ENCODE peak calls at places on chromosome 16, in ten cellular contexts. One of them, this sample, is unnamed.

GRCh38 chr16:87584271-87584670 is 18.0 kb upstream of the JPH3 start:
- DNase-seq in heart left ventricle: no peak
- DNase-seq in heart right ventricle: no peak
- DNase-seq in GM10248: no peak
- DNase-seq in cardiac fibroblast: peak
- DNase-seq in AG09319: no peak
- DNase-seq in omental fat pad: no peak
- DNase-seq in mammary epithelial cell: no peak
- DNase-seq in fibroblast of pulmonary artery: peak
- DNase-seq in uterus: no peak
- DNase-seq in this sample: no peak

GRCh38 chr16:23857256-23857891 is 21.6 kb downstream of the PRKCB start:
- DNase-seq in heart left ventricle: no peak
- DNase-seq in heart right ventricle: no peak
- DNase-seq in GM10248: no peak
- DNase-seq in cardiac fibroblast: no peak
- DNase-seq in AG09319: no peak
- DNase-seq in omental fat pad: no peak
- DNase-seq in mammary epithelial cell: no peak
- DNase-seq in fibroblast of pulmonary artery: no peak
- DNase-seq in uterus: no peak
- DNase-seq in this sample: no peak

GRCh38 chr16:72126429-72126765 is 32.8 kb downstream of the DHX38 start:
- DNase-seq in heart left ventricle: no peak
- DNase-seq in heart right ventricle: no peak
- DNase-seq in GM10248: no peak
- DNase-seq in cardiac fibroblast: peak
- DNase-seq in AG09319: no peak
- DNase-seq in omental fat pad: no peak
- DNase-seq in mammary epithelial cell: no peak
- DNase-seq in fibroblast of pulmonary artery: peak
- DNase-seq in uterus: no peak
- DNase-seq in this sample: no peak

GRCh38 chr16:81394966-81395655 is 49.5 kb upstream of the CMIP start:
- DNase-seq in heart left ventricle: peak
- DNase-seq in heart right ventricle: peak
- DNase-seq in GM10248: no peak
- DNase-seq in cardiac fibroblast: peak
- DNase-seq in AG09319: no peak
- DNase-seq in omental fat pad: no peak
- DNase-seq in mammary epithelial cell: no peak
- DNase-seq in fibroblast of pulmonary artery: peak
- DNase-seq in uterus: no peak
- DNase-seq in this sample: no peak

GRCh38 chr16:2429771-2430663 is 770 bp downstream of the CCNF start:
- DNase-seq in heart left ventricle: no peak
- DNase-seq in heart right ventricle: no peak
- DNase-seq in GM10248: peak
- DNase-seq in cardiac fibroblast: peak
- DNase-seq in AG09319: no peak
- DNase-seq in omental fat pad: no peak
- DNase-seq in mammary epithelial cell: peak
- DNase-seq in fibroblast of pulmonary artery: peak
- DNase-seq in uterus: no peak
- DNase-seq in this sample: peak

GRCh38 chr16:73048292-73049050 is 543 bp upstream of the ZFHX3 start:
- DNase-seq in heart left ventricle: peak
- DNase-seq in heart right ventricle: peak
- DNase-seq in GM10248: no peak
- DNase-seq in cardiac fibroblast: peak
- DNase-seq in AG09319: no peak
- DNase-seq in omental fat pad: no peak
- DNase-seq in mammary epithelial cell: no peak
- DNase-seq in fibroblast of pulmonary artery: peak
- DNase-seq in uterus: peak
- DNase-seq in this sample: no peak

GRCh38 chr16:67093098-67093732 is 16.5 kb upstream of the PHAF1 start:
- DNase-seq in heart left ventricle: no peak
- DNase-seq in heart right ventricle: no peak
- DNase-seq in GM10248: no peak
- DNase-seq in cardiac fibroblast: no peak
- DNase-seq in AG09319: no peak
- DNase-seq in omental fat pad: no peak
- DNase-seq in mammary epithelial cell: no peak
- DNase-seq in fibroblast of pulmonary artery: no peak
- DNase-seq in uterus: no peak
- DNase-seq in this sample: no peak

GRCh38 chr16:22694887-22695382 is 119.0 kb upstream of the HS3ST2 start:
- DNase-seq in heart left ventricle: no peak
- DNase-seq in heart right ventricle: peak
- DNase-seq in GM10248: no peak
- DNase-seq in cardiac fibroblast: peak
- DNase-seq in AG09319: peak
- DNase-seq in omental fat pad: no peak
- DNase-seq in mammary epithelial cell: peak
- DNase-seq in fibroblast of pulmonary artery: peak
- DNase-seq in uterus: peak
- DNase-seq in this sample: no peak

GRCh38 chr16:65336169-65336568 is 214.3 kb upstream of the CDH11 start:
- DNase-seq in heart left ventricle: no peak
- DNase-seq in heart right ventricle: no peak
- DNase-seq in GM10248: no peak
- DNase-seq in cardiac fibroblast: peak
- DNase-seq in AG09319: peak
- DNase-seq in omental fat pad: no peak
- DNase-seq in mammary epithelial cell: peak
- DNase-seq in fibroblast of pulmonary artery: peak
- DNase-seq in uterus: no peak
- DNase-seq in this sample: no peak

GRCh38 chr16:13168091-13168572 is 266.7 kb downstream of the SHISA9 start:
- DNase-seq in heart left ventricle: no peak
- DNase-seq in heart right ventricle: no peak
- DNase-seq in GM10248: no peak
- DNase-seq in cardiac fibroblast: no peak
- DNase-seq in AG09319: no peak
- DNase-seq in omental fat pad: no peak
- DNase-seq in mammary epithelial cell: peak
- DNase-seq in fibroblast of pulmonary artery: no peak
- DNase-seq in uterus: no peak
- DNase-seq in this sample: no peak

GRCh38 chr16:56673916-56674315 is 4.3 kb downstream of the MT1H start:
- DNase-seq in heart left ventricle: no peak
- DNase-seq in heart right ventricle: no peak
- DNase-seq in GM10248: no peak
- DNase-seq in cardiac fibroblast: peak
- DNase-seq in AG09319: no peak
- DNase-seq in omental fat pad: no peak
- DNase-seq in mammary epithelial cell: peak
- DNase-seq in fibroblast of pulmonary artery: peak
- DNase-seq in uterus: peak
- DNase-seq in this sample: peak

GRCh38 chr16:66289051-66289680 is 77.3 kb upstream of the CDH5 start:
- DNase-seq in heart left ventricle: no peak
- DNase-seq in heart right ventricle: no peak
- DNase-seq in GM10248: no peak
- DNase-seq in cardiac fibroblast: no peak
- DNase-seq in AG09319: no peak
- DNase-seq in omental fat pad: no peak
- DNase-seq in mammary epithelial cell: no peak
- DNase-seq in fibroblast of pulmonary artery: no peak
- DNase-seq in uterus: no peak
- DNase-seq in this sample: no peak

GRCh38 chr16:35689764-35690163 is 2230.4 kb downstream of the TP53TG3F start:
- DNase-seq in heart left ventricle: no peak
- DNase-seq in heart right ventricle: no peak
- DNase-seq in GM10248: no peak
- DNase-seq in cardiac fibroblast: no peak
- DNase-seq in AG09319: no peak
- DNase-seq in omental fat pad: no peak
- DNase-seq in mammary epithelial cell: no peak
- DNase-seq in fibroblast of pulmonary artery: no peak
- DNase-seq in uterus: no peak
- DNase-seq in this sample: no peak

GRCh38 chr16:69701866-69702265 is 24.5 kb downstream of the NQO1 start:
- DNase-seq in heart left ventricle: no peak
- DNase-seq in heart right ventricle: no peak
- DNase-seq in GM10248: no peak
- DNase-seq in cardiac fibroblast: no peak
- DNase-seq in AG09319: no peak
- DNase-seq in omental fat pad: no peak
- DNase-seq in mammary epithelial cell: no peak
- DNase-seq in fibroblast of pulmonary artery: no peak
- DNase-seq in uterus: no peak
- DNase-seq in this sample: no peak

GRCh38 chr16:22353188-22353919 is 21.1 kb downstream of the CDR2 start:
- DNase-seq in heart left ventricle: no peak
- DNase-seq in heart right ventricle: no peak
- DNase-seq in GM10248: peak
- DNase-seq in cardiac fibroblast: peak
- DNase-seq in AG09319: no peak
- DNase-seq in omental fat pad: no peak
- DNase-seq in mammary epithelial cell: peak
- DNase-seq in fibroblast of pulmonary artery: peak
- DNase-seq in uterus: no peak
- DNase-seq in this sample: no peak

DNA sequence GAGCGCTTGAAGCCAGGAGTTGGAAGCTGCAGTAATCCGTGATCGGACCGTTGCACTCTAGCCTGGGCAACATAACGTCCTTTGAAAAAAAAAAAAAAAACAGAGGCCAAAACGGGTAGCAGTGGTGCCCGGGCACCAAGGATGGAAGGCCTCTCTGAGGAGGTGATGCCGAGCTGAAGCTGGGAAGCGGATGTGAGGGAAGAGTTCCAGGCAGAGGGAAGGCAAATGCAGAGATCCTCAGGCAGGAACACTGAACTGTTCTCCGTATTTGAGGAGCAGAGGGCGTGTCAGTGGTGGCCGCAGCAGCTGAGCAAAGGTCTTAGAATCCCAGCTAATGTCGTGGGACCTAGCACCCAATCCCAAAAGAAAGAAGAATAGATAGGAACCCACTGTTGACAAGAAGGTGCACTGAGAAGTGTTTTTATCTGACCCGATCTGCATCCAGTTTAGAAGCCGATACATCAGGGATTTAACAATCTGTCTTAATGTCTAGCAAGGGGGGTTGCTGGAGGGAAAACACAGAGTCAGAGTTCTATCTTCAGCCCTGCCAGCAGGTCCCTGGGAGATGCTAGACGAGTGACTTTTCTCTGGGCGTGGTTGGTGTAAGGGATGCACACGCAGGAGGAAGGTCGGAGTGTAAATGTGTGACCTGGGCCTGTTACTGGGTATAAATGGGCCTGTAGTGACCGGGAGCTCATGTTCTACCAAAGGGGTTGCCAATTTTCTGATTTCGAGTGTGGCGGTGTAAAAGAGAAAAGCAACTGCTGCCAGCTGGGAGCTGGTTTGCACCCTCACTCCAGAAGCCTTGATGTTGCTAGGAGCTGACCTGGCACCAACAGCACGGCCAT is 873 bp upstream of the KCTD13 start:
- DNase-seq in heart left ventricle: no peak
- DNase-seq in heart right ventricle: no peak
- DNase-seq in GM10248: no peak
- DNase-seq in cardiac fibroblast: no peak
- DNase-seq in AG09319: no peak
- DNase-seq in omental fat pad: no peak
- DNase-seq in mammary epithelial cell: no peak
- DNase-seq in fibroblast of pulmonary artery: no peak
- DNase-seq in uterus: peak
- DNase-seq in this sample: no peak
- TF ChIP-seq CTCF in heart left ventricle: no peak
- TF ChIP-seq CTCF in heart right ventricle: no peak
- TF ChIP-seq CTCF in GM10248: no peak
- TF ChIP-seq CTCF in cardiac fibroblast: no peak
- TF ChIP-seq CTCF in AG09319: no peak
- TF ChIP-seq CTCF in omental fat pad: no peak
- TF ChIP-seq CTCF in mammary epithelial cell: no peak
- TF ChIP-seq CTCF in fibroblast of pulmonary artery: no peak
- TF ChIP-seq CTCF in uterus: no peak
- TF ChIP-seq CTCF in this sample: no peak

DNA sequence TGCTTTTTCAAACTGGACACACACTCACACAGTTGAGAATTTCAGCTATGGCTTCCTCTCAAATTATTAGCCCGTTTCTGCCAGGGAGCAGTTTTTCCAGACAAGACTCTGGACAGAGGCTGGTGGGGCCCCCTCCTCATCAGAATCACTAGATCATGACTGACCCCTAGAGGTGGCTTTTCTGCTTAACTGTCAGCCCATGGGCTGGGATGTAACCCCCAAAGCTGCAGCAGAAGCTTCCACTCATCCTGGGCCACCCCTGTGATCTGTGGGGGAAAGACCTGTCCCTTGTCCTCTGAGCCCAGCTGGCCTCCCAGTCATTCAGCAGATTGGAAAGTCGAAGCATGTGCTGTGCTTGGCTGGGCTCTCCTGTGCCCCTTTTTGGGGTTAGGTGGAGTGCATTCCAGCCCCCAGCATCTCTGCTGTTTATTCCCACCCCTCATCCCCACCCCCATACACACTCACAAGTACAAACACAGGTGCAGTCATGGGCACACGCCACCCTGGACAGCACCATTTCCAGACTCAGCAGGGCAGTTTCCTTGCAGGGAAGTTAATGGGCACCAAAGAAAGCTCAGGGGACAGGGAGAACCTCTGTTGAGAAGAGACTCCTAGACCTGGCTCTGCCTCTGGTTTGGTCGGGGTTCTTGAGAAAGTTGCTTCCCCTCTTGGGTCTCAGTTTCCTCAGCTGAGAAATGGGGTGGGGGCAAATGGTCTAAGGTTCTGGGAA is 77.6 kb upstream of the RBL2 start:
- DNase-seq in heart left ventricle: no peak
- DNase-seq in heart right ventricle: no peak
- DNase-seq in GM10248: no peak
- DNase-seq in cardiac fibroblast: no peak
- DNase-seq in AG09319: no peak
- DNase-seq in omental fat pad: no peak
- DNase-seq in mammary epithelial cell: no peak
- DNase-seq in fibroblast of pulmonary artery: no peak
- DNase-seq in uterus: no peak
- DNase-seq in this sample: peak
- TF ChIP-seq CTCF in heart left ventricle: no peak
- TF ChIP-seq CTCF in heart right ventricle: no peak
- TF ChIP-seq CTCF in GM10248: no peak
- TF ChIP-seq CTCF in cardiac fibroblast: no peak
- TF ChIP-seq CTCF in AG09319: no peak
- TF ChIP-seq CTCF in omental fat pad: no peak
- TF ChIP-seq CTCF in mammary epithelial cell: no peak
- TF ChIP-seq CTCF in fibroblast of pulmonary artery: no peak
- TF ChIP-seq CTCF in uterus: no peak
- TF ChIP-seq CTCF in this sample: no peak

GRCh38 chr16:49619811-49620157 is 236.1 kb downstream of the ZNF423 start:
- DNase-seq in heart left ventricle: no peak
- DNase-seq in heart right ventricle: no peak
- DNase-seq in GM10248: no peak
- DNase-seq in cardiac fibroblast: no peak
- DNase-seq in AG09319: no peak
- DNase-seq in omental fat pad: no peak
- DNase-seq in mammary epithelial cell: no peak
- DNase-seq in fibroblast of pulmonary artery: no peak
- DNase-seq in uterus: no peak
- DNase-seq in this sample: no peak
- TF ChIP-seq CTCF in heart left ventricle: no peak
- TF ChIP-seq CTCF in heart right ventricle: no peak
- TF ChIP-seq CTCF in GM10248: no peak
- TF ChIP-seq CTCF in cardiac fibroblast: no peak
- TF ChIP-seq CTCF in AG09319: no peak
- TF ChIP-seq CTCF in omental fat pad: no peak
- TF ChIP-seq CTCF in mammary epithelial cell: no peak
- TF ChIP-seq CTCF in fibroblast of pulmonary artery: no peak
- TF ChIP-seq CTCF in uterus: no peak
- TF ChIP-seq CTCF in this sample: no peak

GRCh38 chr16:89378947-89379771 is 111.2 kb downstream of the ANKRD11 start:
- DNase-seq in heart left ventricle: no peak
- DNase-seq in heart right ventricle: no peak
- DNase-seq in GM10248: no peak
- DNase-seq in cardiac fibroblast: no peak
- DNase-seq in AG09319: no peak
- DNase-seq in omental fat pad: no peak
- DNase-seq in mammary epithelial cell: peak
- DNase-seq in fibroblast of pulmonary artery: no peak
- DNase-seq in uterus: no peak
- DNase-seq in this sample: no peak
- TF ChIP-seq CTCF in heart left ventricle: no peak
- TF ChIP-seq CTCF in heart right ventricle: no peak
- TF ChIP-seq CTCF in GM10248: no peak
- TF ChIP-seq CTCF in cardiac fibroblast: no peak
- TF ChIP-seq CTCF in AG09319: no peak
- TF ChIP-seq CTCF in omental fat pad: no peak
- TF ChIP-seq CTCF in mammary epithelial cell: peak
- TF ChIP-seq CTCF in fibroblast of pulmonary artery: no peak
- TF ChIP-seq CTCF in uterus: no peak
- TF ChIP-seq CTCF in this sample: no peak

This sample was measured in endothelial cell.